ENCODE peak calls at places on chromosomes 13 and 19, in five cellular contexts. S is heart right ventricle, Z is natural killer cell, R is choroid plexus epithelial cell, O is uterus. W is an unnamed sample.

GRCh38 chr13:114010401-114011101 is 36.7 kb upstream of the C13orf46 start:
- DNase-seq in S (no peak), Z (no peak), R (no peak), O (no peak), W (no peak)

GRCh38 chr13:98267080-98267912 is 90.2 kb upstream of the RNF113B start:
- DNase-seq in Z (no peak), O (no peak), R (peak), S (peak), W (no peak)

GRCh38 chr19:49497790-49498106 is 1.5 kb downstream of the RPS11 start:
- DNase-seq in Z (no peak), O (no peak), S (no peak), R (no peak), W (no peak)

GRCh38 chr19:57566396-57567256 is 7.0 kb upstream of the ZNF550 start:
- DNase-seq in Z (no peak), R (peak), S (no peak), O (no peak), W (no peak)

GRCh38 chr19:30445385-30445784 is 73.2 kb downstream of the ZNF536 start:
- DNase-seq in S (no peak), O (no peak), R (no peak), Z (no peak), W (no peak)

GRCh38 chr13:33935969-33936368 is 118.0 kb downstream of the RFC3 start:
- DNase-seq in S (no peak), R (no peak), O (no peak), Z (no peak), W (no peak)

GRCh38 chr19:51402117-51402516 is 11.7 kb upstream of the C19orf84 start:
- DNase-seq in S (no peak), O (no peak), R (no peak), Z (no peak), W (no peak)

GRCh38 chr13:27022571-27023311 is 148.9 kb downstream of the USP12 start:
- DNase-seq in R (peak), S (no peak), Z (no peak), O (no peak), W (no peak)

GRCh38 chr19:31511696-31512095 is 162.5 kb upstream of the TSHZ3 start:
- DNase-seq in Z (no peak), R (no peak), O (no peak), S (no peak), W (no peak)

GRCh38 chr13:44273991-44274810 is 99.4 kb upstream of the SERP2 start:
- DNase-seq in Z (peak), O (peak), S (no peak), R (peak), W (no peak)

GRCh38 chr13:50303963-50304721 is 288.9 kb downstream of the KCNRG start:
- DNase-seq in S (no peak), R (no peak), O (no peak), Z (no peak), W (no peak)

GRCh38 chr19:23283925-23284324 is 33.7 kb upstream of the ZNF724 start:
- DNase-seq in R (peak), O (peak), S (peak), Z (peak), W (peak)

GRCh38 chr19:16328824-16329482 is 4.3 kb downstream of the KLF2 start:
- DNase-seq in O (no peak), R (peak), Z (peak), S (no peak), W (no peak)

GRCh38 chr13:86633346-86633745 is 834.1 kb upstream of the SLITRK6 start:
- DNase-seq in S (no peak), O (no peak), R (no peak), Z (no peak), W (no peak)

GRCh38 chr19:39843919-39844793 is 2.0 kb downstream of the FBL start:
- DNase-seq in Z (no peak), R (peak), S (no peak), O (no peak), W (no peak)

GRCh38 chr13:98083936-98084335 is 59.0 kb upstream of the FARP1 start:
- DNase-seq in S (no peak), O (no peak), Z (no peak), R (no peak), W (no peak)

GRCh38 chr19:11142528-11143171 is 12.9 kb downstream of the SPC24 start:
- DNase-seq in O (peak), Z (no peak), R (peak), S (peak), W (no peak)

GRCh38 chr19:57872450-57872849 is 16.4 kb downstream of the ZNF814 start:
- DNase-seq in S (no peak), O (no peak), Z (no peak), R (no peak), W (no peak)

GRCh38 chr13:40966298-40966697 is 52.8 kb downstream of the ELF1 start:
- DNase-seq in Z (no peak), R (no peak), O (no peak), S (no peak), W (no peak)

GRCh38 chr13:49585220-49586157 is at the start of gene RCBTB1:
- DNase-seq in S (peak), Z (peak), R (peak), O (peak), W (peak)

GRCh38 chr19:4877753-4878490 is 10.5 kb upstream of the PLIN3 start:
- DNase-seq in R (no peak), S (no peak), O (no peak), Z (no peak), W (no peak)

GRCh38 chr19:41324921-41325639 is 15.1 kb downstream of the CCDC97 start:
- DNase-seq in R (peak), S (peak), O (peak), Z (peak), W (no peak)

GRCh38 chr13:113367020-113367560 is 3.2 kb upstream of the GRTP1 start:
- DNase-seq in S (no peak), O (no peak), R (no peak), Z (no peak), W (no peak)

GRCh38 chr13:72145383-72145782 is 278.4 kb upstream of the DACH1 start:
- DNase-seq in O (no peak), Z (no peak), S (no peak), R (peak), W (no peak)

GRCh38 chr19:35107541-35107939 is 8.1 kb upstream of the FXYD3 start:
- DNase-seq in S (no peak), Z (no peak), R (peak), O (no peak), W (no peak)

GRCh38 chr13:112905619-112905989 is 63.4 kb upstream of the MCF2L start:
- DNase-seq in Z (no peak), R (no peak), O (no peak), S (no peak), W (no peak)

GRCh38 chr13:42733046-42733445 is 48.3 kb upstream of the FAM216B start:
- DNase-seq in O (no peak), S (no peak), R (no peak), Z (no peak), W (no peak)

GRCh38 chr13:43583331-43583730 is 203.4 kb downstream of the ENOX1 start:
- DNase-seq in R (no peak), Z (no peak), O (no peak), S (no peak), W (no peak)

GRCh38 chr13:67935655-67936054 is 705.5 kb upstream of the PCDH9 start:
- DNase-seq in S (no peak), R (no peak), O (no peak), Z (no peak), W (no peak)

GRCh38 chr19:579842-580155 is 7.4 kb downstream of the BSG start:
- DNase-seq in S (no peak), R (no peak), Z (no peak), O (no peak), W (no peak)

GRCh38 chr19:575527-576506 is 3.4 kb downstream of the BSG start:
- DNase-seq in R (peak), O (peak), S (peak), Z (no peak), W (no peak)

GRCh38 chr19:576768-577438 is 4.5 kb downstream of the BSG start:
- DNase-seq in S (no peak), Z (no peak), R (no peak), O (no peak), W (no peak)

GRCh38 chr19:579111-579841 is 6.9 kb downstream of the BSG start:
- DNase-seq in Z (no peak), R (no peak), O (no peak), S (no peak), W (no peak)

GRCh38 chr19:577439-578392 is 5.3 kb downstream of the BSG start:
- DNase-seq in Z (no peak), S (no peak), R (no peak), O (no peak), W (no peak)
- TF ChIP-seq CTCF in Z (no peak), S (peak), R (no peak), O (no peak), W (no peak)

GRCh38 chr13:37046062-37046461 is 13.4 kb downstream of the SUPT20H start:
- DNase-seq in R (no peak), Z (no peak), S (no peak), O (no peak), W (no peak)

GRCh38 chr13:37047032-37047431 is 12.5 kb downstream of the SUPT20H start:
- DNase-seq in Z (no peak), S (no peak), O (no peak), R (no peak), W (no peak)

GRCh38 chr13:37047846-37048245 is 11.6 kb downstream of the SUPT20H start:
- DNase-seq in R (no peak), Z (no peak), S (no peak), O (no peak), W (no peak)

GRCh38 chr13:37049810-37050209 is 9.7 kb downstream of the SUPT20H start:
- DNase-seq in R (no peak), S (no peak), Z (no peak), O (no peak), W (no peak)
- TF ChIP-seq CTCF in R (peak), S (no peak), Z (no peak), O (no peak), W (no peak)

DNA sequence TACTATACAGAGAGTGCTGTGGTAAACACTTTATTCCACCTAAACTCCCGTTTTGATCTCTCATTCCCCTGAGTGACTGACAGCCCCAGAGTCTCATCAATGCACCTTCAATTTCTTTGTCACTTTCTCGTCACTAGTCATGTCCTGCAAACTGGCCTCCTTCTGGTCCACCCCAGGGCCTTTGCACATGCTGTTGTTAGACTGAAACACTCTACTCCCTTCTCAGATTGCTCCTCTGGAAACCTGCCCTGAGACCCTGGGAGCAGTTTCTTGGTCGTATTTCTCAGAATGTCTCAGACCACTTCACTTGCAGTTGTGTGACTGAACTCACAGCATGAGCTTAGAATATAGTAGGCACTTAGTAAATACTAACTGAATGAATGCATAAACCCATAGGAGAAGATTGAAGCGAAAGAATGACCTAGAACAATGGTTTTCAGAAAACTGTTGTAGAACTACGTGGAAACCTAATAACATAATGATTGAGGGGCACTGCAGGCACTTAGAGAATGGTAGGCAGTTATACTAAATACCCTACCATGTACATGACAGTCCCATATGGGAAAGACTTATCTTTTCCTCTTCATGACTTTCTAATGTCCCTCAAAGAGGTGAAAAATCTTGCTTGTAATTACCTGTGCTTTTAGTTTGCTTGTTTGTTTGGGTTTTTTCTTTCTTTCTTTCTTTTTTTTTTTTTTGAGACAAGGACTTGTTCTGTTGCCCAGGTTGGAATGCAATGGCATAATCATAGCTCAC is 144.8 kb downstream of the IER2 start:
- DNase-seq in S (no peak), Z (no peak), R (no peak), O (no peak), W (no peak)
- TF ChIP-seq CTCF in S (no peak), Z (no peak), R (no peak), O (no peak), W (no peak)

DNA sequence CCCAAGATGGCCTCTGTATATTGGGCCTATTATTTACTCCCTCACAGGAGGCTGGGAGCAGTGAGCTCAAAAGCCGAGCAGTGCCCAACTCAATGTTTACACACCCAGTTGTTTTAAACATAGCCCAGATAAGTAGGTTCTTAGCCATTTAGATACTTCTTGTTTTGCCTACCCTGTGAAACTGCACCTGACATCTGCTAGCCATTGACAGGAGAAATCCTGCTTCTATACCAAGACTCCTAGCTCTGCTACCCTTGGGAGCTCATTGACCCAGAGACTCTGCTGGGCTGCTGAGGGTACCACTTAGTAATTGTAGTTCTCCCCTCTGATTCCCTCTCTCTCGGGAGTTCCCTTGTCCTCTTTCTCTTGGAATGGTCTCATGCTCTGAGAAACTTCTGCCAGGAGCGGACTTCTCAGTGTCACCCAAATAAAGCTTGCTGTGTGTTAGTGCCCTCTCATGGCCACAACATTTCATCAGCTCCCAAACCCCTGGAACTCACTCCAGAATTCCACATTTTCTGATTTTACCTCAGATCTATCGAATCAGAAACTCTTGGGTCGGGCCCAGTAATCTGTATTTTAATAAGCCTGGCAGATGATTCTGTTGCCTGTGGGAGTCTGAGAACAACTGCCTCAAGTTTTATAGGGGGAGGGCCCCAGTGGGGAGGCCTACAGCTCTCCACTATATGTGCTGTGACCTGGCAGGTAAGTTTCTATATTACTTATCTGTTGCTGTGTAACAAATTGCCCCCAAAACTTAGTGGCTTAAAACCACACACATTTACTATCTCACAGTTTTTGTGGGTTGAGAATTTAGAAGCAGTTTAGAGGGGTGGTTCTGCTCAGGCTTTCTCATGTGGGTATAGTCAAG is 221.1 kb downstream of the TDRD3 start:
- DNase-seq in R (peak), Z (no peak), O (no peak), S (no peak), W (no peak)
- TF ChIP-seq CTCF in R (peak), Z (no peak), O (no peak), S (peak), W (no peak)

DNA sequence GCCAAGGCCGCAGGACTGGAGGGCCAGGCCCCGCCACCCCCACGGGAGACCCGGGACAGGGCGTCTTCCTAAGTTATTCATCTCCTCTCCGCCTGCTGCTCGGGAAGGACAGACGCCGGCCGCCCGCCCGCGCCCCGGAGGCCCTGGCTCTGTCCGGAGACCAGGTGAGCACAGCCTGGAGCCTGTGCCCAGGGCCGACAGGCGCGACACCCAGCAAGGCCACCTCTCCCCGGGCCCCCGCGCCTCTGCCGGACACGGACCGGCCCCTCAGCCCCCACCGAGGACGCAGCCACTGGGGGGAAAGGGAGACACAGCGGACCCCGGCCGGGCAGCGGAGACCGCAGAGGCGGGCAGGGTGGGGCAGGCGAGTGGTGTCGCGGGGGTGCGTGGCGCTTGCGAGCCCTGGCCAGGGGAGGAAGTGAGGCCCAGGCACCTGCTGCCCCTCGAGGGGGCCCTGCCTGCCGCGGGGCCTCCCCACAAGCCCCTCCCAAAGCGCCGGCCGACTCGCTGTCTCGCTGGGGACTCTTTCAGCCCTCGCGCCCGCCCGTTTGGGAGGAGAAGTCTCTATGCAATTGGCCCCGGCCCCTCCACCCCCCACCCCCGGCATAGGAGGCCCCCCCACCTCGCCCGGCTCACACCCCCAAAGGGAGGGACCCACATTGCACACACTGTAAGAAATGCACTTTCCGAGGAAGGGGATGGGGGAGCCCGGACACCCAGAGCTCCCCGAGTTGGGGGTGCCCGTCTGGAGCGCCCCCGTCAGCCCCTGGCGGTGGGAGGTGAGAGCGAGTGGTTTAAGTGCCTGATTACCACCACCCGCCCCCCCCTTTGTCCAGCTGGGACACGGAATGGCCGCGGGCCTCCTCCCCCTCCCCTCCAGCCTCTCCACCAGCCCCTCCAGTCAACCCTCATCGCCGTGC is 17.0 kb downstream of the SMIM24 start:
- DNase-seq in O (no peak), R (no peak), S (no peak), Z (no peak), W (no peak)
- TF ChIP-seq CTCF in O (no peak), R (no peak), S (no peak), Z (no peak), W (no peak)

GRCh38 chr13:90868321-90868920 is 479.1 kb upstream of the MIR17HG start:
- DNase-seq in R (peak), Z (no peak), S (no peak), O (no peak), W (no peak)
- TF ChIP-seq CTCF in R (peak), Z (no peak), S (peak), O (peak), W (no peak)

GRCh38 chr19:38701455-38702063 is 42.7 kb downstream of the CAPN12 start:
- DNase-seq in R (peak), O (no peak), Z (no peak), S (no peak), W (no peak)
- TF ChIP-seq CTCF in R (no peak), O (no peak), Z (no peak), S (no peak), W (no peak)

GRCh38 chr19:19081642-19082151 is 17.9 kb downstream of the SLC25A42 start:
- DNase-seq in S (peak), Z (no peak), O (peak), R (no peak), W (no peak)

GRCh38 chr19:19079571-19079970 is 15.8 kb downstream of the SLC25A42 start:
- DNase-seq in O (no peak), Z (no peak), S (no peak), R (no peak), W (no peak)

GRCh38 chr19:19078801-19079200 is 15.0 kb downstream of the SLC25A42 start:
- DNase-seq in Z (no peak), S (no peak), R (no peak), O (no peak), W (no peak)

GRCh38 chr19:19087676-19088075 is 23.9 kb downstream of the SLC25A42 start:
- DNase-seq in S (no peak), Z (no peak), O (no peak), R (no peak), W (no peak)

DNA sequence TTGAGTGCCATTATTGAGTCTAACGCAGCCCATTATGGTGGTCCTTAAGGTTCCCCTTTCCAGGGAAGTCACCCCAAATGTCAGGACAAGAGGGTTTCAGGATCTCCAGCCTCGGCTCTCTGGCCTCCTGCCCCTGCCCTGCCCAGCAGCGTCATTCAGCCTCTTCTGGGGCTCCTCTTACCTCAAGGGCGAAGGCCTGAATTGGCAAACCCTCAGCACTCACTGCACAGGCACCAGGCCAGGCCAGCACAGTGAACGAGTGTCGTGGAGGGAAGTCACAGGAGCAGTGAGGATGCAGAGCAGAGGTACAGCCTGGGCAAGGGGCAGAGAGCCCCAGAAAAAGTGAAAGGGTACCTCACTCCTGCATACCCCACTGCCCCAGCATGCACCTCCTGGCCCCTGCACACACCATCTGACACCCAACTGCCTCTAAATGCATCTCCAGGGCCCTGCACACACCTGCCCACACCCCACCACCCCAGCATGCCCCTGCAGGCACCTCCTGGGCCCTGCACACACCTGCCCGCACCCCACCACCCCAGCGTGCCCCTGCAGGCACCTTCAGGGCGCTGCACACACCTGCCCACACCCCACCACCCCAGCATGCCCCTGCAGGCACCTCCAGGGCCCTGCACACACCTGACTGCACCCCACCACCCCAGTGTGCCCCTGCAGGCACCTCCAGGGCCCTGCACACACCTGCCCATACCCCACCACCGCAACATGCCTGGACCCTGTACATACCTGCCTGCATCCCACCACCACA is 19.8 kb downstream of the SLC25A42 start:
- DNase-seq in O (no peak), Z (no peak), R (no peak), S (peak), W (no peak)
- TF ChIP-seq CTCF in O (no peak), Z (no peak), R (no peak), S (no peak), W (no peak)